ENCODE peak calls at places on chromosomes 7 and 10, in ten cellular contexts. R, G, Y, K, J, I, V, Z, T and W are unnamed samples.

GRCh38 chr7:30028749-30029635 is 780 bp downstream of the PLEKHA8 start:
- DNase-seq in T (peak), K (peak), Y (peak), I (peak), V (peak), J (peak), R (peak), Z (no peak), G (peak), W (peak)

GRCh38 chr10:79266543-79267312 is 80.5 kb upstream of the PPIF start:
- DNase-seq in I (no peak), R (peak), V (peak), T (peak), G (no peak), J (peak), Y (no peak), Z (peak), K (peak), W (peak)

GRCh38 chr10:132507956-132508490 is 29.6 kb upstream of the INPP5A start:
- DNase-seq in G (no peak), Y (no peak), V (no peak), Z (no peak), I (peak), K (no peak), J (no peak), T (no peak), R (no peak), W (no peak)

GRCh38 chr7:8260871-8261707 is 878 bp downstream of the ICA1 start:
- DNase-seq in T (peak), J (peak), G (peak), V (no peak), R (peak), K (no peak), Z (no peak), I (peak), Y (peak), W (peak)

GRCh38 chr7:69367785-69368184 is 230.5 kb upstream of the AUTS2 start:
- DNase-seq in Y (no peak), R (no peak), J (peak), K (no peak), G (no peak), V (no peak), T (no peak), Z (no peak), I (no peak), W (no peak)

GRCh38 chr7:79593819-79594218 is 140.4 kb upstream of the MAGI2 start:
- DNase-seq in R (no peak), T (no peak), Z (no peak), V (no peak), J (no peak), K (no peak), I (peak), G (no peak), Y (no peak), W (no peak)

GRCh38 chr7:31126976-31127375 is 74.9 kb downstream of the ADCYAP1R1 start:
- DNase-seq in Z (no peak), Y (no peak), K (peak), G (no peak), J (peak), R (peak), V (no peak), T (no peak), I (no peak), W (no peak)

GRCh38 chr10:98172495-98172894 is 38.0 kb downstream of the R3HCC1L start:
- DNase-seq in T (no peak), G (no peak), Y (no peak), Z (no peak), J (no peak), V (no peak), K (no peak), I (peak), R (no peak), W (no peak)

GRCh38 chr10:101438881-101439391 is 85.0 kb downstream of the BTRC start:
- DNase-seq in Y (no peak), I (no peak), Z (no peak), T (no peak), G (no peak), K (no peak), J (no peak), R (no peak), V (no peak), W (no peak)

GRCh38 chr10:62912086-62912485 is 95.9 kb upstream of the EGR2 start:
- DNase-seq in I (no peak), V (no peak), J (no peak), K (no peak), Z (no peak), Y (no peak), G (no peak), T (no peak), R (no peak), W (no peak)

GRCh38 chr7:157508477-157508881 is 171.7 kb downstream of the DNAJB6 start:
- DNase-seq in R (no peak), K (no peak), I (no peak), Z (no peak), G (peak), T (no peak), J (no peak), Y (no peak), V (peak), W (no peak)

GRCh38 chr7:134153493-134154093 is 26.5 kb downstream of the LRGUK start:
- DNase-seq in R (no peak), V (no peak), Y (no peak), G (no peak), I (no peak), K (peak), Z (no peak), T (no peak), J (no peak), W (no peak)

GRCh38 chr10:72834183-72834825 is 59.2 kb upstream of the OIT3 start:
- DNase-seq in T (peak), G (no peak), J (peak), R (peak), K (peak), I (peak), V (no peak), Y (peak), Z (peak), W (peak)

GRCh38 chr7:155482511-155483183 is 24.7 kb downstream of the EN2 start:
- DNase-seq in J (no peak), R (no peak), G (no peak), I (no peak), Y (no peak), T (no peak), V (no peak), K (no peak), Z (no peak), W (no peak)

GRCh38 chr10:51422311-51423120 is 276.9 kb downstream of the CSTF2T start:
- DNase-seq in K (peak), G (no peak), T (peak), Z (no peak), I (peak), Y (peak), R (peak), V (peak), J (peak), W (peak)